ENCODE peak calls at places on chromosomes 13 and 19, in six cellular contexts. P, J, O, Z, I and M are unnamed samples. For H3K36me3, the result is how much of the 10 kb centered on the place peaks cover.

GRCh38 chr13:49220035-49220855 is at the start of gene MLNR:
- DNase-seq in P (no peak), J (no peak), O (no peak), Z (peak), I (peak), M (peak)

GRCh38 chr13:96762876-96763275 is 231.4 kb downstream of the OXGR1 start:
- DNase-seq in P (no peak), J (no peak), O (peak), Z (no peak), I (no peak), M (no peak)

GRCh38 chr19:46818812-46819211 is 30.4 kb upstream of the SLC1A5 start:
- DNase-seq in P (no peak), J (no peak), O (no peak), Z (no peak), I (no peak), M (peak)

GRCh38 chr19:39199025-39199424 is 2.3 kb downstream of the NCCRP1 start:
- DNase-seq in P (peak), J (no peak), O (no peak), Z (no peak), I (no peak), M (no peak)

GRCh38 chr19:28727133-28727834 is 485.7 kb downstream of the UQCRFS1 start:
- DNase-seq in P (no peak), J (no peak), O (no peak), Z (peak), I (no peak), M (no peak)

GRCh38 chr13:39036212-39036611 is 1.7 kb downstream of the PROSER1 start:
- DNase-seq in P (no peak), J (no peak), O (peak), Z (no peak), I (no peak), M (peak)

GRCh38 chr19:42461700-42462324 is 19.1 kb upstream of the CXCL17 start:
- DNase-seq in P (no peak), J (no peak), O (no peak), Z (no peak), I (no peak), M (no peak)

GRCh38 chr19:42657551-42657950 is 62.8 kb upstream of the CEACAM8 start:
- DNase-seq in P (no peak), J (no peak), O (peak), Z (no peak), I (no peak), M (no peak)

GRCh38 chr13:59447846-59448620 is 715.7 kb downstream of the DIAPH3 start:
- DNase-seq in P (no peak), J (no peak), O (no peak), Z (no peak), I (no peak), M (no peak)

GRCh38 chr19:29686285-29686805 is 21.1 kb downstream of the PLEKHF1 start:
- DNase-seq in P (no peak), J (no peak), O (no peak), Z (no peak), I (no peak), M (no peak)

GRCh38 chr13:110664673-110665072 is 41.2 kb downstream of the CARS2 start:
- DNase-seq in P (no peak), J (no peak), O (no peak), Z (no peak), I (peak), M (no peak)

GRCh38 chr13:32370805-32371204 is 55.5 kb downstream of the BRCA2 start:
- DNase-seq in P (no peak), J (no peak), O (no peak), Z (no peak), I (no peak), M (no peak)

GRCh38 chr13:97600438-97601080 is 166.6 kb downstream of the RAP2A start:
- DNase-seq in P (no peak), J (no peak), O (peak), Z (no peak), I (no peak), M (no peak)

GRCh38 chr13:114045113-114045735 is 71.3 kb upstream of the C13orf46 start:
- DNase-seq in P (no peak), J (no peak), O (no peak), Z (no peak), I (no peak), M (no peak)

GRCh38 chr13:80906860-80907259 is 565.9 kb upstream of the SPRY2 start:
- DNase-seq in P (no peak), J (no peak), O (no peak), Z (no peak), I (no peak), M (no peak)

GRCh38 chr13:46663216-46663615 is 110.2 kb downstream of the LRCH1 start:
- DNase-seq in P (no peak), J (no peak), O (peak), Z (no peak), I (no peak), M (no peak)

GRCh38 chr19:2624537-2625091 is 77.9 kb downstream of the GNG7 start:
- DNase-seq in P (peak), J (no peak), O (no peak), Z (peak), I (no peak), M (peak)

GRCh38 chr13:75931116-75931515 is 295.0 kb downstream of the LMO7 start:
- DNase-seq in P (no peak), J (no peak), O (no peak), Z (no peak), I (no peak), M (no peak)

GRCh38 chr19:41111750-41112295 is 2.4 kb upstream of the CYP2F1 start:
- DNase-seq in P (no peak), J (no peak), O (no peak), Z (no peak), I (no peak), M (no peak)

GRCh38 chr19:1467512-1468273 is 11.3 kb downstream of the C19orf25 start:
- DNase-seq in P (no peak), J (no peak), O (no peak), Z (peak), I (no peak), M (no peak)

GRCh38 chr19:7512400-7512851 is 3.5 kb upstream of the ZNF358 start:
- DNase-seq in P (no peak), J (no peak), O (no peak), Z (no peak), I (no peak), M (no peak)

GRCh38 chr13:79483302-79483701 is 2.3 kb downstream of the NDFIP2 start:
- DNase-seq in P (no peak), J (no peak), O (peak), Z (no peak), I (no peak), M (no peak)

GRCh38 chr13:35157143-35157755 is 215.2 kb downstream of the NBEA start:
- DNase-seq in P (no peak), J (peak), O (peak), Z (no peak), I (no peak), M (peak)

GRCh38 chr19:2374808-2375207 is 14.7 kb downstream of the TMPRSS9 start:
- DNase-seq in P (no peak), J (no peak), O (no peak), Z (no peak), I (no peak), M (no peak)

GRCh38 chr13:65642301-65642700 is 1587.8 kb downstream of the PCDH9 start:
- DNase-seq in P (no peak), J (no peak), O (no peak), Z (no peak), I (no peak), M (no peak)

GRCh38 chr13:76293346-76293745 is 592.9 kb downstream of the KCTD12 start:
- DNase-seq in P (no peak), J (no peak), O (peak), Z (no peak), I (no peak), M (no peak)

GRCh38 chr13:87356314-87356713 is 314.9 kb upstream of the SLITRK5 start:
- DNase-seq in P (no peak), J (no peak), O (no peak), Z (no peak), I (no peak), M (peak)

GRCh38 chr13:113548171-113548641 is 36.3 kb upstream of the TFDP1 start:
- DNase-seq in P (no peak), J (no peak), O (no peak), Z (no peak), I (peak), M (no peak)

GRCh38 chr13:43558312-43558711 is 228.5 kb downstream of the ENOX1 start:
- DNase-seq in P (no peak), J (no peak), O (no peak), Z (no peak), I (no peak), M (no peak)

GRCh38 chr13:41954226-41954625 is 6.7 kb downstream of the VWA8 start:
- DNase-seq in P (no peak), J (no peak), O (no peak), Z (no peak), I (no peak), M (no peak)

GRCh38 chr19:41957161-41957837 is 1.8 kb downstream of the RABAC1 start:
- DNase-seq in P (no peak), J (no peak), O (no peak), Z (no peak), I (no peak), M (no peak)

GRCh38 chr13:25203256-25203794 is 31.2 kb upstream of the AMER2 start:
- DNase-seq in P (no peak), J (no peak), O (no peak), Z (no peak), I (no peak), M (no peak)

GRCh38 chr19:41442473-41443360 is at the start of gene ERICH4:
- DNase-seq in P (no peak), J (no peak), O (no peak), Z (no peak), I (peak), M (no peak)

GRCh38 chr13:42875448-42876269 is 94.3 kb downstream of the FAM216B start:
- DNase-seq in P (no peak), J (no peak), O (no peak), Z (no peak), I (no peak), M (no peak)

GRCh38 chr19:1360818-1361461 is 22.8 kb upstream of the NDUFS7 start:
- DNase-seq in P (peak), J (no peak), O (peak), Z (peak), I (peak), M (no peak)

GRCh38 chr13:53144826-53145225 is 116.2 kb downstream of the OLFM4 start:
- DNase-seq in P (no peak), J (no peak), O (no peak), Z (no peak), I (no peak), M (no peak)

GRCh38 chr19:49880162-49880869 is 2.8 kb downstream of the TBC1D17 start:
- DNase-seq in P (no peak), J (no peak), O (no peak), Z (no peak), I (no peak), M (peak)
- H3K36me3 ChIP-seq in P (half or more), J (under half), O (under half), Z (under half), I (under half), M (under half)

GRCh38 chr13:21402586-21403307 is 56.4 kb downstream of the ZDHHC20 start:
- DNase-seq in P (no peak), J (peak), O (peak), Z (no peak), I (no peak), M (no peak)

GRCh38 chr13:21395953-21396352 is 63.1 kb downstream of the ZDHHC20 start:
- DNase-seq in P (no peak), J (no peak), O (no peak), Z (no peak), I (no peak), M (no peak)

GRCh38 chr13:21405309-21405708 is 53.8 kb downstream of the ZDHHC20 start:
- DNase-seq in P (no peak), J (no peak), O (peak), Z (no peak), I (no peak), M (no peak)

DNA sequence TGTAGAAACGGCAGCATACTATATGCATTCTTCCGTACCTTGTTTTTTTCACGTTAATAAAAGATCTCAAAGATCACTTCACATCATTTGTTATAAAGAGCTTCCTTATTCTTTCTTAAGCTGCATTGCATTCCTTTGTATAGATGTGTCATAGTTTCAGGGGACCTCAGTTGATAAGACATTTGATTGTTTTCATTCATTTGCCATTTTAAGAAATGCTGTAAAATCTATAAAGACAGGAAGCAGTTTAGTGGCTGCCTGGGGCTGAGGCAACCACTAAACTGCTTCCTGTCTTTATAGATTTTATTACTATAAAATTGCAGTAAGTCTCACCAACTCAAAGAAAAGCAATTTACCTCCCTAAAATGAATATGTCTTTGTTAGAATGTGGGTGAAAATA is 59.4 kb downstream of the ZDHHC20 start:
- DNase-seq in P (no peak), J (peak), O (no peak), Z (no peak), I (no peak), M (no peak)
- H3K36me3 ChIP-seq in P (under half), J (under half), O (under half), Z (under half), I (under half), M (under half)

GRCh38 chr13:51066091-51066831 is 44.8 kb downstream of the C13orf42 start:
- DNase-seq in P (no peak), J (no peak), O (no peak), Z (no peak), I (no peak), M (no peak)
- H3K36me3 ChIP-seq in P (under half), J (under half), O (under half), Z (under half), I (under half), M (under half)

DNA sequence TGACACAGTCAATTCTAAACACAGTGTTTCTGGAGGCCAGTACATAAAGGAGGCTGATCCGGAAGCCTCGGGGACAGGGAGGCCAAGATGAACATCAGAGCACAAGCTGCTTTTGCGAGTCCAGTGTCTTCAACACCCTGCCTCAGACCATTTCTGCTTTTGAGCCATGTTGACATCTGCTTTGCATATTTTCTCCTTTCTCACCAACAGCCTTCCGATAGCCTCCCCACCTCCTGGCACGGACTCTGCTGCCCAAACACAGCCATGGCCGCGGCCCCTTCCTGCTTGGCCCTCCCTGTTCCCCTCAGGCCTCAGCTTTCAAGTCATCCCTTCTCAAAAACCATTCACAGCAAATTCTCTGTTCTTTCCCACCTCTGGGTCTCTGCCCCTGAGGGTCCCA is 3.6 kb downstream of the LRRC25 start:
- DNase-seq in P (no peak), J (no peak), O (no peak), Z (no peak), I (no peak), M (no peak)
- H3K36me3 ChIP-seq in P (under half), J (under half), O (under half), Z (under half), I (under half), M (under half)

GRCh38 chr19:4493929-4494690 is 22.0 kb downstream of the HDGFL2 start:
- DNase-seq in P (no peak), J (no peak), O (no peak), Z (no peak), I (no peak), M (no peak)

GRCh38 chr19:4494691-4495064 is 22.6 kb downstream of the HDGFL2 start:
- DNase-seq in P (no peak), J (no peak), O (no peak), Z (no peak), I (no peak), M (no peak)

GRCh38 chr19:4497770-4498389 is 20.4 kb downstream of the PLIN4 start:
- DNase-seq in P (no peak), J (no peak), O (no peak), Z (no peak), I (no peak), M (no peak)

GRCh38 chr19:4495471-4495870 is 22.8 kb downstream of the PLIN4 start:
- DNase-seq in P (no peak), J (peak), O (peak), Z (no peak), I (no peak), M (no peak)

GRCh38 chr19:4496304-4496703 is 22.0 kb downstream of the PLIN4 start:
- DNase-seq in P (no peak), J (no peak), O (no peak), Z (no peak), I (no peak), M (no peak)
- H3K36me3 ChIP-seq in P (under half), J (under half), O (under half), Z (half or more), I (under half), M (under half)

DNA sequence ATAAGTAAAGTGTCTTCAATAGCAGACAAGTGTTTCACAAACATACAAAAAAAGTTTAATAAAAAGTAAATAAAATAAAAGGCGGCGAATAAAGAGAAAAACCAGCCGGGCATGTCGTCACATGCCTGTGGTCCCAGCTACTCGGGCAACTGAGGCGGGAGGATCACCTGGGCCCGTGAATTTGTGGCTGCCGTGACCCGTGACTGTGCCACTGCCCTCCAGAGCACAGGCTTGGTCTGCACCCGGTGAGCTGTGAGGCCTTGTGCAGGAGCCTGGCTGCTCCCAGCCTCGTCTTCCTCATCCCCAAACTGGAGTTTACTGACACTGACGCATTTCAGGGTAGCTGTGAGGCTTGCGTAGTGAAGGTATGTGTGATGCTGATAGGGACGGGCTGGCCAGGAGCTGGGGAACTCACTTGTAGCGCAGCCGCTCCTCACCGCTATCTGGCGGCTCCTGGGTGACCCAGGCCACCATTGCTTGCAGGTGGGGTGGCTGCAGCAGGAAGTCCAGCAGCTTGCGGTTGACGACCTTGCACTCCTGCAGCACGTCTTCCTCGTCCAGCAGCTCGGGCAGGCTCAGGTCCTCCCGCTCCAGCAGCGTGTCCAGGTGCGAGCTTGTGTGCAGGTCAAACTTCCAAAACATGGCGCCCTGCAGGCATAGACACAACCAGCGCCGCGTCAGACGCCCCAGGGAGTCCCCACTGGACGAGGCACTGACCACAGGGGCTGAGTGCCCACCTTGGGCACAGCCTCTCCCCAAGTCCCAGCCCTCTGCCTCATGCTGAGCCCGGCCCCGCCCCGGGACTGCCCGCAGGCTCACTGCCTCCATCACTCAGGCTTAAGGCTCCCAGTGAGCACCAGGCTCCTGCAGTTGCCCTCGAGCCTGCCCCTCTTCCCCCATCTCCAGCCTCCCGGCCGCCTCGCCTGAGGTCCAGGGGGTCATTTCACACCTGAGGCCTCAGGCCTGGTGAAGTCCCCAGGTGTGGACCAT is 12.1 kb downstream of the PPP6R1 start:
- DNase-seq in P (no peak), J (no peak), O (no peak), Z (no peak), I (no peak), M (no peak)
- H3K36me3 ChIP-seq in P (under half), J (under half), O (under half), Z (under half), I (under half), M (under half)